ENCODE peak calls at places on chromosomes 16 and 17, in six cellular contexts. J is K562, L is HL-60, N is GM12878, A is SK-N-SH, W is HepG2. I is an unnamed sample.

GRCh38 chr17:31424944-31425582 is 33.6 kb downstream of the RAB11FIP4 start:
- DNase-seq in J (no peak), A (peak), W (no peak), L (no peak), N (no peak), I (peak)

GRCh38 chr16:12362482-12363458 is 386.2 kb downstream of the SNX29 start:
- DNase-seq in N (no peak), L (no peak), J (no peak), W (no peak), A (no peak), I (no peak)

GRCh38 chr16:89572042-89572441 is 3.5 kb upstream of the CPNE7 start:
- DNase-seq in N (no peak), W (no peak), L (no peak), J (no peak), A (no peak), I (no peak)

GRCh38 chr17:61479493-61480413 is 27.5 kb downstream of the TBX4 start:
- DNase-seq in N (no peak), L (no peak), J (no peak), W (no peak), A (no peak), I (no peak)

GRCh38 chr16:25108054-25108453 is 3.5 kb upstream of the LCMT1 start:
- DNase-seq in A (peak), J (no peak), W (peak), L (no peak), N (no peak), I (peak)

GRCh38 chr17:17809527-17810373 is 27.0 kb downstream of the SREBF1 start:
- DNase-seq in W (no peak), J (peak), A (peak), N (no peak), L (no peak), I (peak)

GRCh38 chr17:4541041-4541327 is 14.2 kb downstream of the MYBBP1A start:
- DNase-seq in W (no peak), A (no peak), J (no peak), N (no peak), L (no peak), I (no peak)

GRCh38 chr16:66278604-66279262 is 87.8 kb upstream of the CDH5 start:
- DNase-seq in J (no peak), L (no peak), W (no peak), A (no peak), N (no peak), I (no peak)

GRCh38 chr17:9240659-9241370 is 219.5 kb downstream of the NTN1 start:
- DNase-seq in L (no peak), J (peak), N (no peak), W (peak), A (no peak), I (peak)

GRCh38 chr16:55779391-55780094 is 53.4 kb downstream of the CES1 start:
- DNase-seq in L (no peak), A (no peak), W (no peak), N (no peak), J (no peak), I (no peak)
- TF ChIP-seq GABPA in L (no peak), A (no peak), W (no peak), N (no peak), J (no peak), I (no peak)

GRCh38 chr16:84315422-84315821 is 20.7 kb downstream of the WFDC1 start:
- DNase-seq in J (no peak), L (no peak), N (no peak), A (no peak), W (peak), I (no peak)
- TF ChIP-seq GABPA in J (no peak), L (no peak), N (no peak), A (no peak), W (no peak), I (no peak)

GRCh38 chr16:1047123-1047522 is 25.4 kb upstream of the SSTR5 start:
- DNase-seq in J (no peak), N (no peak), W (no peak), L (no peak), A (no peak), I (no peak)

GRCh38 chr16:1044515-1045362 is 27.8 kb upstream of the SSTR5 start:
- DNase-seq in J (peak), N (no peak), L (no peak), A (no peak), W (no peak), I (no peak)

GRCh38 chr16:1045363-1046270 is 26.9 kb upstream of the SSTR5 start:
- DNase-seq in W (no peak), L (no peak), J (no peak), A (no peak), N (no peak), I (no peak)

GRCh38 chr16:1047801-1048200 is 24.7 kb upstream of the SSTR5 start:
- DNase-seq in N (no peak), J (no peak), L (no peak), A (no peak), W (no peak), I (no peak)

DNA sequence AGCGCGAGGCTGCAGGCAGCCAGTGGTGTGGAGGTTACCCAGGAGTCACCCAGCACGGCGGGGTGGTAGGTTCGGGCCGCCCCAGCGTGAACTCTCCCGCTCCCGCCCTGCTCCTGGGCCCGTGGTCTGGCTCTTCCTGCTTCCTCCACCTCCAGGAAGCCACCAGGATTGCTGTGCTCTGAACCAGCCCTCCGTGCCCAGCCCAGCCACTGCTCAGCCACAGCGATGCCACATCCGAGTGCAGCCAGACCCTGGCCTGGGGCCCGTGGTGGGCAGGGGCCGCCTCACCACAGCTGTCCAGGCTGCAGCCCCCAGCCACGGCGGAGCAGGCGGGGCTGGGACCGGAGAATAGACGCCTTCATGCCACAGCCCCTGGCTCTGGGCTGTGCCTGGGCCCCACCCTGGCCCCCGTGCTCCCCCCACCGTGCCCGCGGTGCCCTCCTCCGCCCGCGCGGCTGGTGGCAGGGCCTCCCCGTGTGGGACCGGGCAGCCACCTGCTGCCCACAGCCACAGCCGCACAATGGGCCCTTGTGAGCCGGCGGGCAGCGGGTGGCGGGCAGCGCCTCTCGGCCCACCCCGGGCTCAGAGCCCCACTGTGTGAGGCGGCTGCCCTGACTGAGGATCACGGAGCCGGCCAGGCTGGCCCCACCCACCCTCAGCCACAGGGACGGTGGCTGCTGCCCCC is 26.1 kb upstream of the SSTR5 start:
- DNase-seq in J (no peak), W (no peak), L (no peak), A (no peak), N (no peak), I (no peak)
- TF ChIP-seq GABPA in J (no peak), W (no peak), L (no peak), A (no peak), N (no peak), I (peak)

DNA sequence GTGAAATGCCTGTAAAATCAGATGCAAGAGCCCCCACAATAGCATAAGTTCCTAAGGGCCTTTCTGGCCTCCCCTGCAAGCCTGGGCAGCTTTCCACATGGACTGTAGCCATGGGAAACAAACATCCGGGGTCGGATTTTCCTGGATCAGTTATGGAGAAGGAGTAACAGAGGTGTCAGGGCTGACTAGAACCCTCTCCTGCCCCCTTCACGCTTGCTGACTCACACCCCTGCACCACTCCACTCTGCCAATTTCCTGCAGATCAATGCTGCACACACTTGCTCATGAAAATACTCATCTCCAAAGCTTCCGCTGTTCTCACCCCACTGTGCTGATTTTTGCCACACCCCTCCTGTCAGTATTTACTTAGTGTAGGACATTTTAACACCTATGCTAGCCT is 258.5 kb downstream of the CBLN1 start:
- DNase-seq in A (no peak), W (no peak), J (no peak), L (no peak), N (no peak), I (no peak)
- TF ChIP-seq GABPA in A (no peak), W (no peak), J (no peak), L (no peak), N (no peak), I (no peak)

GRCh38 chr17:60229189-60229802 is 79.5 kb downstream of the CA4 start:
- DNase-seq in J (no peak), A (no peak), L (no peak), N (no peak), W (no peak), I (no peak)

GRCh38 chr17:60231691-60232090 is 81.9 kb downstream of the CA4 start:
- DNase-seq in A (no peak), W (no peak), N (no peak), J (no peak), L (no peak), I (no peak)

GRCh38 chr17:60230358-60230757 is 80.6 kb downstream of the CA4 start:
- DNase-seq in J (no peak), N (no peak), A (no peak), L (no peak), W (no peak), I (no peak)

DNA sequence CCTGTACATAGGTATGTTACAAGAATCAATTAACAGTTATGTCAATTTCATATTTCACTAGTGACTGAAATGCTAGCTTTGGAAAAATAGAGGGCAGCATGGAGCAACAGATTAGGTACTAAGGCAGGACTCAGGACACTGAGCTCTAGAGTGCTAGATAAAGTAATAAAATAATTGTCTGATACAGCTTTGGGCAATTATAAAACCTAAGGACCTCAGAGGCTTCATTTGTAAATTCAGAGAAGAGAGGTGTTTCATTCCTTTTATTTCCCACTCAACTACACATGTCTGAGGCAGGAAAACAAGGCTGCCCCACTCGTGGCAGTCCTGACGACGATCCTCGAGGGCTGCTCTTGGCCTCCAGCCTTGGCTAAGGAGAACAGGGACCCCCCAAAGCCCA is 81.5 kb downstream of the CA4 start:
- DNase-seq in J (no peak), A (peak), L (no peak), W (peak), N (no peak), I (no peak)
- TF ChIP-seq GABPA in J (no peak), A (no peak), L (no peak), W (no peak), N (no peak), I (no peak)